ENCODE peak calls at places on chromosomes 11 and 22, in five cellular contexts. One of them, this sample, is unnamed.

GRCh38 chr11:1233351-1234053 is 10.6 kb downstream of the MUC5B start:
- DNase-seq in breast epithelium: no peak
- DNase-seq in neural progenitor cell: no peak
- DNase-seq in AG04449: no peak
- DNase-seq in HL-60: no peak
- DNase-seq in this sample: peak; percentile 88

GRCh38 chr22:47332246-47332980 is 570.0 kb downstream of the TBC1D22A start:
- DNase-seq in breast epithelium: no peak
- DNase-seq in neural progenitor cell: no peak
- DNase-seq in HL-60: no peak
- DNase-seq in AG04449: no peak
- DNase-seq in this sample: no peak

GRCh38 chr11:80024119-80024518 is 583.3 kb upstream of the TENM4 start:
- DNase-seq in HL-60: no peak
- DNase-seq in breast epithelium: no peak
- DNase-seq in neural progenitor cell: no peak
- DNase-seq in AG04449: no peak
- DNase-seq in this sample: no peak

GRCh38 chr11:123537726-123538125 is 107.7 kb downstream of the GRAMD1B start:
- DNase-seq in HL-60: no peak
- DNase-seq in AG04449: no peak
- DNase-seq in breast epithelium: no peak
- DNase-seq in neural progenitor cell: no peak
- DNase-seq in this sample: no peak

GRCh38 chr11:34313099-34313517 is 44.7 kb downstream of the ABTB2 start:
- DNase-seq in AG04449: no peak
- DNase-seq in breast epithelium: no peak
- DNase-seq in neural progenitor cell: no peak
- DNase-seq in HL-60: no peak
- DNase-seq in this sample: no peak

GRCh38 chr11:120471131-120471530 is 40.4 kb upstream of the GRIK4 start:
- DNase-seq in breast epithelium: no peak
- DNase-seq in HL-60: no peak
- DNase-seq in AG04449: peak; percentile 83
- DNase-seq in neural progenitor cell: no peak
- DNase-seq in this sample: no peak

GRCh38 chr22:23300476-23300875 is 120.2 kb downstream of the BCR start:
- DNase-seq in neural progenitor cell: no peak
- DNase-seq in HL-60: no peak
- DNase-seq in breast epithelium: no peak
- DNase-seq in AG04449: no peak
- DNase-seq in this sample: no peak

GRCh38 chr22:25070870-25071465 is 118.5 kb downstream of the KIAA1671 start:
- DNase-seq in breast epithelium: no peak
- DNase-seq in neural progenitor cell: no peak
- DNase-seq in AG04449: no peak
- DNase-seq in HL-60: no peak
- DNase-seq in this sample: no peak

GRCh38 chr11:2107521-2107920 is 31.7 kb downstream of the IGF2 start:
- DNase-seq in neural progenitor cell: no peak
- DNase-seq in breast epithelium: no peak
- DNase-seq in HL-60: no peak
- DNase-seq in AG04449: no peak
- DNase-seq in this sample: no peak

GRCh38 chr11:124602751-124603150 is 8.5 kb upstream of the PANX3 start:
- DNase-seq in neural progenitor cell: no peak
- DNase-seq in breast epithelium: no peak
- DNase-seq in AG04449: no peak
- DNase-seq in HL-60: no peak
- DNase-seq in this sample: no peak

GRCh38 chr11:16986434-16987204 is 27.6 kb downstream of the PLEKHA7 start:
- DNase-seq in neural progenitor cell: no peak
- DNase-seq in breast epithelium: peak; percentile 83
- DNase-seq in HL-60: no peak
- DNase-seq in AG04449: no peak
- DNase-seq in this sample: peak; percentile 95

GRCh38 chr22:26404851-26405357 is 24.2 kb upstream of the ASPHD2 start:
- DNase-seq in AG04449: no peak
- DNase-seq in HL-60: peak; percentile 44
- DNase-seq in neural progenitor cell: peak; percentile 33
- DNase-seq in breast epithelium: no peak
- DNase-seq in this sample: no peak

GRCh38 chr11:73980001-73980960 is 2.4 kb downstream of the UCP2 start:
- DNase-seq in HL-60: peak; percentile 59
- DNase-seq in AG04449: no peak
- DNase-seq in neural progenitor cell: no peak
- DNase-seq in breast epithelium: peak; percentile 53
- DNase-seq in this sample: peak; percentile 83

GRCh38 chr11:27717377-27717776 is 17.1 kb upstream of the BDNF start:
- DNase-seq in HL-60: no peak
- DNase-seq in neural progenitor cell: no peak
- DNase-seq in AG04449: no peak
- DNase-seq in breast epithelium: no peak
- DNase-seq in this sample: no peak

GRCh38 chr11:115527534-115528125 is 23.4 kb upstream of the CADM1 start:
- DNase-seq in neural progenitor cell: peak; percentile 72
- DNase-seq in breast epithelium: no peak
- DNase-seq in HL-60: no peak
- DNase-seq in AG04449: no peak
- DNase-seq in this sample: peak; percentile 30

GRCh38 chr11:56885182-56885581 is 103.5 kb upstream of the OR5AK2 start:
- DNase-seq in breast epithelium: no peak
- DNase-seq in HL-60: no peak
- DNase-seq in AG04449: no peak
- DNase-seq in neural progenitor cell: peak; percentile 30
- DNase-seq in this sample: peak; percentile 80

GRCh38 chr22:32518848-32519247 is 44.2 kb downstream of the FBXO7 start:
- DNase-seq in HL-60: no peak
- DNase-seq in AG04449: no peak
- DNase-seq in breast epithelium: no peak
- DNase-seq in neural progenitor cell: no peak
- DNase-seq in this sample: no peak

GRCh38 chr22:25741692-25742626 is at the start of gene MYO18B:
- DNase-seq in neural progenitor cell: no peak
- DNase-seq in breast epithelium: no peak
- DNase-seq in AG04449: no peak
- DNase-seq in HL-60: no peak
- DNase-seq in this sample: no peak

GRCh38 chr11:15918212-15918611 is 438.1 kb downstream of the SOX6 start:
- DNase-seq in HL-60: no peak
- DNase-seq in neural progenitor cell: peak; percentile 20
- DNase-seq in breast epithelium: no peak
- DNase-seq in AG04449: no peak
- DNase-seq in this sample: no peak

GRCh38 chr11:47338396-47339241 is 13.9 kb downstream of the MYBPC3 start:
- DNase-seq in HL-60: no peak
- DNase-seq in breast epithelium: no peak
- DNase-seq in AG04449: no peak
- DNase-seq in neural progenitor cell: no peak
- DNase-seq in this sample: no peak

GRCh38 chr11:24716403-24716802 is 219.6 kb downstream of the LUZP2 start:
- DNase-seq in neural progenitor cell: no peak
- DNase-seq in breast epithelium: no peak
- DNase-seq in AG04449: no peak
- DNase-seq in HL-60: no peak
- DNase-seq in this sample: no peak

GRCh38 chr22:23062616-23063538 is 7.4 kb upstream of the GNAZ start:
- DNase-seq in neural progenitor cell: no peak
- DNase-seq in HL-60: no peak
- DNase-seq in AG04449: no peak
- DNase-seq in breast epithelium: peak; percentile 40
- DNase-seq in this sample: no peak

GRCh38 chr22:30277547-30278344 is 11.1 kb upstream of the OSM start:
- DNase-seq in AG04449: no peak
- DNase-seq in breast epithelium: no peak
- DNase-seq in HL-60: no peak
- DNase-seq in neural progenitor cell: peak; percentile 48
- DNase-seq in this sample: peak; percentile 64

DNA sequence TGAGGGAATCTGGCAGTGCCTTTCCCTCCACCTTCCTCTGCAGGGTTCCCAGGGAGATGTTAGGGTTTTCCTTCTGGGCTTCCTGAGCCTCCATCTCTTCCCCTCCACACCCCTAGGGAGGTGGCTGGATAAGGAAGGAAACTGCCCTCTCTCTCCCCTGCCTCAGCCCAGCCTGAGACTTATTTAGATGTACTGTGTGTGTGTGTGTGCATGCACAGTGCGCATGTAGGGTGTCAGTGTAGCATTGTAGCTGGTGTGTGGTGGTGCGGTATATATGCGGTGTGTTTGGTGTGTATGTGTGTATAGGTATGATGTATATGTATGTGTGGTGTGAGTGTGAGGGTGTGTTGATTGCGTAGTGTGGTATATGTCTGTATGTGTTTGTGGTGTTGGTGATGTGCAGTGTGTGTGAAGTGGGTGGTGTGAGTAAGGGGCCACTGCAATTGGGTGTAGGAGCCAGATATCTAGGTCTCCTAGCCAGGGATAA is 1.5 kb downstream of the FXYD6 start:
- DNase-seq in breast epithelium: no peak
- DNase-seq in HL-60: no peak
- DNase-seq in neural progenitor cell: no peak
- DNase-seq in AG04449: no peak
- DNase-seq in this sample: no peak
- H3K4me3 ChIP-seq in breast epithelium: peak overlapping the region; percentile 75
- H3K4me3 ChIP-seq in HL-60: no peak overlapping the region
- H3K4me3 ChIP-seq in neural progenitor cell: peak overlapping the region; percentile 72
- H3K4me3 ChIP-seq in AG04449: no peak overlapping the region
- H3K4me3 ChIP-seq in this sample: no peak overlapping the region

GRCh38 chr11:62908468-62909072 is 12.6 kb downstream of the CHRM1 start:
- DNase-seq in HL-60: no peak
- DNase-seq in breast epithelium: no peak
- DNase-seq in neural progenitor cell: no peak
- DNase-seq in AG04449: no peak
- DNase-seq in this sample: peak; percentile 38

GRCh38 chr11:62912268-62912667 is 8.9 kb downstream of the CHRM1 start:
- DNase-seq in AG04449: no peak
- DNase-seq in neural progenitor cell: no peak
- DNase-seq in breast epithelium: no peak
- DNase-seq in HL-60: no peak
- DNase-seq in this sample: no peak

GRCh38 chr11:62911137-62912130 is 9.7 kb downstream of the CHRM1 start:
- DNase-seq in HL-60: no peak
- DNase-seq in breast epithelium: no peak
- DNase-seq in AG04449: no peak
- DNase-seq in neural progenitor cell: no peak
- DNase-seq in this sample: no peak

GRCh38 chr11:62910141-62910882 is 10.9 kb downstream of the CHRM1 start:
- DNase-seq in neural progenitor cell: no peak
- DNase-seq in HL-60: no peak
- DNase-seq in breast epithelium: no peak
- DNase-seq in AG04449: no peak
- DNase-seq in this sample: no peak

GRCh38 chr11:62909107-62909894 is 11.9 kb downstream of the CHRM1 start:
- DNase-seq in neural progenitor cell: peak; percentile 86
- DNase-seq in breast epithelium: peak; percentile 87
- DNase-seq in HL-60: no peak
- DNase-seq in AG04449: no peak
- DNase-seq in this sample: peak; percentile 91
- H3K4me3 ChIP-seq in neural progenitor cell: no peak overlapping the region
- H3K4me3 ChIP-seq in breast epithelium: peak overlapping the region; percentile 45
- H3K4me3 ChIP-seq in HL-60: no peak overlapping the region
- H3K4me3 ChIP-seq in AG04449: no peak overlapping the region
- H3K4me3 ChIP-seq in this sample: no peak overlapping the region

DNA sequence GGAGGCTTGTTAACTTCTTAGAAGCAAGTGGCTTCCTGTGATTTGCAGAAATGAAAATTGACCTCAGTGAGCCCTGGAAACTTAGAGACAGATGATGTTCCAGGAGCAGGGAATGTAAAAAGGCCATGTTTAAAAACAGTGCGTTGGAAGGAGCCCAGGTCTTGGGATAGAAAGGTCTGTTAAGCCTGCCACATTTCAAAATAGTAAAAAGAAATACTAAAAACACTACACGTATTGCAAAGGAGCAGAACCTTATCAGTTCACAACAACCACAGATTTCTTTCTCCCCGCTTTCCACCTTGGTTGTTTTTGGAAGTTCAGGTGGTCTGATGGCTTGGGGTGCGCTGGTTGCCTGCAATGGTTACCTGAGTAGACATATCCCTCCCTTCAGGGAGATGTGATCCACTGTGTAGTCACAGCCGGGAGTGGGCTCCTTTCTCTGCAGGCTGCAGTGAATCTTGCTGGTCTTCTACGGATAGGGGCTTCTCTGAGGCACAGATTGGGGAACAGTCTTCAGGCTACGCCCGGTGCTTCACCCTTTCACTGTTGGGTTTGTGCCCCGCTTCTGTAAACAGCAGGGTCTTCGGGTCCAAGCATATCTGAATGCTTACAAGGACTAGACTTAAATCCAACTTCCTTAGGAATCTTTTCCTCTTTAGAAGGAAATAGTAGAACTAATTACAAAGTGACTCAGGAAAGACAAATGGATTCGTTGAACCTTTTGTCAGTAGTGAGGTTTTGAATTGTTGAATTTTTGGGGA is 1.9 kb downstream of the TEAD1 start:
- DNase-seq in neural progenitor cell: peak; percentile 54
- DNase-seq in breast epithelium: no peak
- DNase-seq in HL-60: no peak
- DNase-seq in AG04449: no peak
- DNase-seq in this sample: peak; percentile 49
- H3K4me3 ChIP-seq in neural progenitor cell: peak overlapping the region; percentile 83
- H3K4me3 ChIP-seq in breast epithelium: peak overlapping the region; percentile 98
- H3K4me3 ChIP-seq in HL-60: no peak overlapping the region
- H3K4me3 ChIP-seq in AG04449: peak overlapping the region; percentile 76
- H3K4me3 ChIP-seq in this sample: peak overlapping the region; percentile 51

GRCh38 chr11:10655227-10655626 is 38.3 kb downstream of the IRAG1 start:
- DNase-seq in breast epithelium: no peak
- DNase-seq in AG04449: no peak
- DNase-seq in neural progenitor cell: no peak
- DNase-seq in HL-60: no peak
- DNase-seq in this sample: no peak
- H3K4me3 ChIP-seq in breast epithelium: no peak overlapping the region
- H3K4me3 ChIP-seq in AG04449: no peak overlapping the region
- H3K4me3 ChIP-seq in neural progenitor cell: no peak overlapping the region
- H3K4me3 ChIP-seq in HL-60: no peak overlapping the region
- H3K4me3 ChIP-seq in this sample: no peak overlapping the region

GRCh38 chr11:20025331-20025840 is 134.9 kb downstream of the DBX1 start:
- DNase-seq in AG04449: no peak
- DNase-seq in breast epithelium: no peak
- DNase-seq in neural progenitor cell: peak; percentile 56
- DNase-seq in HL-60: no peak
- DNase-seq in this sample: no peak
- H3K4me3 ChIP-seq in AG04449: no peak overlapping the region
- H3K4me3 ChIP-seq in breast epithelium: no peak overlapping the region
- H3K4me3 ChIP-seq in neural progenitor cell: no peak overlapping the region
- H3K4me3 ChIP-seq in HL-60: no peak overlapping the region
- H3K4me3 ChIP-seq in this sample: no peak overlapping the region

GRCh38 chr11:105032495-105032894 is 2.4 kb downstream of the CASP1 start:
- DNase-seq in HL-60: peak; percentile 38
- DNase-seq in breast epithelium: no peak
- DNase-seq in neural progenitor cell: no peak
- DNase-seq in AG04449: no peak
- DNase-seq in this sample: no peak

GRCh38 chr11:105033344-105033743 is 1.6 kb downstream of the CASP1 start:
- DNase-seq in AG04449: no peak
- DNase-seq in HL-60: no peak
- DNase-seq in neural progenitor cell: no peak
- DNase-seq in breast epithelium: no peak
- DNase-seq in this sample: no peak

GRCh38 chr11:105035262-105035620 is 297 bp upstream of the CASP1 start:
- DNase-seq in HL-60: no peak
- DNase-seq in AG04449: no peak
- DNase-seq in neural progenitor cell: no peak
- DNase-seq in breast epithelium: no peak
- DNase-seq in this sample: no peak

GRCh38 chr11:105033781-105034180 is 1.2 kb downstream of the CASP1 start:
- DNase-seq in breast epithelium: no peak
- DNase-seq in neural progenitor cell: no peak
- DNase-seq in HL-60: no peak
- DNase-seq in AG04449: no peak
- DNase-seq in this sample: no peak
- H3K4me3 ChIP-seq in breast epithelium: peak overlapping the region; percentile 64
- H3K4me3 ChIP-seq in neural progenitor cell: no peak overlapping the region
- H3K4me3 ChIP-seq in HL-60: peak overlapping the region; percentile 44
- H3K4me3 ChIP-seq in AG04449: no peak overlapping the region
- H3K4me3 ChIP-seq in this sample: peak overlapping the region; percentile 35